ENCODE peak calls at places on chromosomes 3 and 15, in six cellular contexts. G, C, D, E, K and H are unnamed samples.

GRCh38 chr3:171563298-171563697 is 103.1 kb upstream of the TNIK start:
- DNase-seq in K (no peak), D (no peak), E (no peak), G (no peak), C (no peak), H (no peak)

GRCh38 chr3:15794842-15795562 is 2.8 kb downstream of the ANKRD28 start:
- DNase-seq in K (peak), C (peak), E (no peak), D (no peak), G (no peak), H (peak)

GRCh38 chr15:99430881-99431401 is 134.8 kb upstream of the MEF2A start:
- DNase-seq in C (no peak), K (no peak), E (no peak), G (no peak), D (no peak), H (no peak)

GRCh38 chr15:91566116-91566515 is 287.4 kb upstream of the SLCO3A1 start:
- DNase-seq in G (no peak), D (no peak), K (no peak), C (no peak), E (no peak), H (peak)

GRCh38 chr3:133937756-133938601 is 42.3 kb upstream of the RAB6B start:
- DNase-seq in D (no peak), C (no peak), G (no peak), K (peak), E (no peak), H (no peak)

GRCh38 chr15:65948352-65948751 is 79.1 kb downstream of the RAB11A start:
- DNase-seq in D (no peak), E (no peak), G (no peak), K (no peak), C (no peak), H (no peak)

GRCh38 chr3:45225465-45226205 is 452 bp downstream of the TMEM158 start:
- DNase-seq in E (peak), G (no peak), C (peak), D (peak), K (peak), H (peak)

GRCh38 chr15:74958908-74959642 is 2.5 kb upstream of the RPP25 start:
- DNase-seq in E (no peak), C (no peak), G (peak), D (no peak), K (no peak), H (no peak)

GRCh38 chr3:161163297-161163696 is 57.8 kb upstream of the NMD3 start:
- DNase-seq in E (no peak), C (peak), K (peak), G (no peak), D (no peak), H (peak)

GRCh38 chr15:28273468-28273867 is 48.5 kb downstream of the HERC2 start:
- DNase-seq in G (peak), K (peak), C (no peak), D (no peak), E (no peak), H (no peak)

GRCh38 chr3:53774414-53774813 is 71.8 kb downstream of the CHDH start:
- DNase-seq in K (no peak), C (no peak), E (no peak), D (no peak), G (no peak), H (no peak)

GRCh38 chr3:6444888-6445658 is 415.8 kb upstream of the GRM7 start:
- DNase-seq in K (no peak), E (no peak), C (no peak), D (no peak), G (no peak), H (no peak)

GRCh38 chr3:1717524-1717923 is 381.1 kb upstream of the CNTN4 start:
- DNase-seq in G (no peak), C (no peak), E (no peak), K (no peak), D (no peak), H (no peak)